ENCODE peak calls at places on chromosomes 16 and 17, in eight cellular contexts. A is fibroblast of the aortic adventitia, M is ovary, K is SJCRH30, O is coronary artery, V is Caco-2, I is kidney tubule cell, T is WTC11. N is an unnamed sample.

GRCh38 chr17:64694207-64694606 is 32.1 kb upstream of the SMURF2 start:
- DNase-seq in T (no peak), M (peak), V (no peak), O (peak), I (peak), A (peak), K (peak), N (peak)

GRCh38 chr16:3170440-3171180 is 17.4 kb upstream of the OR1F1 start:
- DNase-seq in A (no peak), M (no peak), I (peak), V (no peak), T (peak), K (no peak), O (no peak), N (no peak)

GRCh38 chr17:57874434-57875108 is 24.7 kb upstream of the MRPS23 start:
- DNase-seq in M (peak), O (peak), A (peak), I (peak), T (peak), V (no peak), K (peak), N (peak)

GRCh38 chr17:80872999-80873951 is 118.4 kb upstream of the CHMP6 start:
- DNase-seq in K (no peak), T (peak), V (peak), A (no peak), M (no peak), O (no peak), I (no peak), N (peak)

GRCh38 chr16:17403156-17403809 is 67.5 kb downstream of the XYLT1 start:
- DNase-seq in A (no peak), M (no peak), I (no peak), V (no peak), O (no peak), K (no peak), T (no peak), N (no peak)

GRCh38 chr16:56354016-56354415 is 71.3 kb downstream of the AMFR start:
- DNase-seq in I (no peak), K (no peak), V (no peak), O (peak), M (peak), T (no peak), A (no peak), N (peak)

GRCh38 chr17:76811028-76811427 is 57.2 kb upstream of the MGAT5B start:
- DNase-seq in T (no peak), V (no peak), I (no peak), O (no peak), M (no peak), K (no peak), A (no peak), N (no peak)

GRCh38 chr17:82297280-82297803 is 20.1 kb downstream of the CD7 start:
- DNase-seq in O (peak), A (peak), V (no peak), I (peak), T (no peak), M (peak), K (peak), N (peak)

GRCh38 chr17:82300707-82301270 is 16.6 kb downstream of the CD7 start:
- DNase-seq in T (peak), I (peak), A (peak), V (no peak), M (peak), K (peak), O (no peak), N (peak)

GRCh38 chr16:56773531-56773930 is 43.6 kb downstream of the NUP93 start:
- DNase-seq in A (no peak), V (no peak), T (no peak), O (no peak), K (no peak), M (no peak), I (no peak), N (no peak)

GRCh38 chr16:73076291-73076959 is 28.5 kb upstream of the ZFHX3 start:
- DNase-seq in M (no peak), O (no peak), I (no peak), V (no peak), A (no peak), T (no peak), K (no peak), N (no peak)

GRCh38 chr17:58324409-58325288 is 3.9 kb downstream of the TSPOAP1 start:
- DNase-seq in O (no peak), K (no peak), A (no peak), M (peak), T (peak), I (peak), V (no peak), N (peak)

GRCh38 chr16:21565816-21566669 is 33.3 kb upstream of the METTL9 start:
- DNase-seq in K (no peak), M (no peak), T (no peak), V (no peak), I (no peak), O (no peak), A (no peak), N (no peak)

GRCh38 chr16:75244844-75245758 is 6.3 kb downstream of the BCAR1 start:
- DNase-seq in I (peak), M (peak), V (peak), K (peak), O (peak), A (peak), T (peak), N (peak)

GRCh38 chr17:48970224-48970623 is 1.8 kb upstream of the GIP start:
- DNase-seq in V (peak), I (no peak), O (no peak), A (peak), M (no peak), T (no peak), K (peak), N (no peak)

GRCh38 chr16:85159226-85159980 is 47.1 kb upstream of the CIBAR2 start:
- DNase-seq in V (no peak), T (no peak), I (no peak), M (no peak), O (no peak), K (no peak), A (no peak), N (no peak)

GRCh38 chr17:29292071-29292991 is 1.6 kb downstream of the NUFIP2 start:
- DNase-seq in K (peak), V (peak), I (peak), O (peak), M (peak), A (peak), T (peak), N (peak)

GRCh38 chr17:28472871-28473497 is 460 bp upstream of the SLC13A2 start:
- DNase-seq in T (no peak), A (no peak), I (no peak), V (peak), O (no peak), M (no peak), K (no peak), N (no peak)